ENCODE peak calls at places on chromosomes 6 and 20, in six cellular contexts. B, J, O, V, R and T are unnamed samples.

GRCh38 chr6:109236140-109237081 is 141.1 kb downstream of the CEP57L1 start:
- DNase-seq in B (no peak), R (no peak), V (no peak), O (no peak), J (no peak), T (no peak)

GRCh38 chr6:111536888-111537287 is 53.9 kb upstream of the REV3L start:
- DNase-seq in V (no peak), B (no peak), R (no peak), O (no peak), J (peak), T (no peak)

GRCh38 chr6:27495386-27496135 is 22.7 kb upstream of the ZNF184 start:
- DNase-seq in B (peak), R (peak), J (no peak), V (peak), O (peak), T (no peak)

GRCh38 chr20:24981282-24981681 is 11.3 kb downstream of the APMAP start:
- DNase-seq in J (no peak), O (no peak), B (no peak), R (no peak), V (no peak), T (no peak)

GRCh38 chr20:42179768-42180167 is 561.6 kb upstream of the CHD6 start:
- DNase-seq in O (no peak), R (no peak), B (peak), V (no peak), J (peak), T (no peak)

GRCh38 chr6:140537834-140538680 is 1163.6 kb upstream of the CITED2 start:
- DNase-seq in B (peak), J (no peak), R (peak), O (peak), V (peak), T (peak)

GRCh38 chr6:71181565-71181964 is 107.0 kb upstream of the OGFRL1 start:
- DNase-seq in R (peak), V (peak), O (peak), B (peak), J (no peak), T (peak)

GRCh38 chr6:43669050-43669921 is 18.3 kb downstream of the MRPS18A start:
- DNase-seq in R (peak), J (no peak), B (no peak), V (peak), O (no peak), T (no peak)

GRCh38 chr20:38692436-38693411 is 31.6 kb upstream of the SLC32A1 start:
- DNase-seq in R (peak), V (peak), O (no peak), B (peak), J (peak), T (peak)

DNA sequence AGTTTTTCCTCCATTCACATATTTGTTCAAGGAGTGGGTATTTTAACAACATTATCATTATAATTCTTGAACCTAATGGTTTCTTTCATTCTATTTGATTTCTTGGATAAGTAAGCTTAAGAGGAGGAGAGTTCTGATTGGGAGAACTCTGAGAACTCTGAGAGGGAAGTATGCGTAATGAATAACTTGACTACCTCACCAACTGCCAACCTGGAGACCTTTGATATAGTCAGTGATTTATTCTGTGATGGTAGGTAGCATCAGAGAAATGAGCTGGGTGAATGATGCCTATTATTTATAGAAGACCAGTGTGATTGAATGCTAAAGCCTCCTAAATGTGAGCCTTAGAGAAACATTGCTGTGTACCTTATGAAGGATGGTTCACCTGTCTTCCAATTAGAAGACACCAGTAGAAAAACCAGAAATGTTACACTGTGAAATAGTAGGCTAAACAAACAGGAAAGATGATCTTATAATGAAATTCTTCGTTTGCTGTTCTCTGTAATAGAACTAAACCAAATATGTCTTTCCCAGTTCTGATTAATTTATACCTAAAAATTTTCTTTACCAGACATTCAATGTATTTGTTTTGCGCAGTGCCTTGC is 114.9 kb downstream of the RTN4IP1 start:
- DNase-seq in J (no peak), V (no peak), B (no peak), O (no peak), R (no peak), T (no peak)
- H3K4me3 ChIP-seq in J (no peak), V (peak), B (no peak), O (peak), R (peak), T (no peak)

DNA sequence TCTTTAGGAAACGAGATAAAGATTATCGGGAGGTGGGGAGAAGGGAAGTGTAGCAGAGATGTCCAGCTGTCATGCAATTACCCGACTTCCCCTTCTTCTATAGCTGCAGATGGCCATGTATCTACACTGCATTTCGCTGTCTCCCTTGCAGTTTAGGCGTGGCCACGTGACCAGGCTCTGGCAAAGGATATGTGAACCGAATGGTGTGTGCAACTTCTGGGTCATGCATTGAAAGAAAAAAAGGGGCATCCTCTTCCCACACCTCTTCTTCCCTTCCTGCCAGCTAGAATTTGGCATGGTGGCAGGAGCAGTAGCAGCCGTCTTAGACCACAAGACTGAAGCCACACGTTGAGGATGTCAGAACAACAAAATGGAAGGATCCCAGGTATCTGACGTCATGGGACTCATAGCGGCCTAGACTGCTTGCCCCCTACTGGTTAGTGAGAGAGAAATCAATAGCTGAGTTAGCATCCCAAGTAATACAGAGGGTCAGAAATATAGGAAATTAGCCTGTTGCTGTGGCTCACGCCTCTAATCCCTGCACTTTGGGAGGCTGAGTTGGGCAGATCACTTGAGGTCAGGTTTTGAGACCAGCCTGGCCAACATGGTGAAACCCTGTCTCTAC is 32.8 kb downstream of the TCF15 start:
- DNase-seq in R (peak), B (no peak), J (no peak), V (peak), O (no peak), T (no peak)
- TF ChIP-seq CTCF in R (peak), B (peak), J (no peak), V (peak), O (peak), T (peak)

DNA sequence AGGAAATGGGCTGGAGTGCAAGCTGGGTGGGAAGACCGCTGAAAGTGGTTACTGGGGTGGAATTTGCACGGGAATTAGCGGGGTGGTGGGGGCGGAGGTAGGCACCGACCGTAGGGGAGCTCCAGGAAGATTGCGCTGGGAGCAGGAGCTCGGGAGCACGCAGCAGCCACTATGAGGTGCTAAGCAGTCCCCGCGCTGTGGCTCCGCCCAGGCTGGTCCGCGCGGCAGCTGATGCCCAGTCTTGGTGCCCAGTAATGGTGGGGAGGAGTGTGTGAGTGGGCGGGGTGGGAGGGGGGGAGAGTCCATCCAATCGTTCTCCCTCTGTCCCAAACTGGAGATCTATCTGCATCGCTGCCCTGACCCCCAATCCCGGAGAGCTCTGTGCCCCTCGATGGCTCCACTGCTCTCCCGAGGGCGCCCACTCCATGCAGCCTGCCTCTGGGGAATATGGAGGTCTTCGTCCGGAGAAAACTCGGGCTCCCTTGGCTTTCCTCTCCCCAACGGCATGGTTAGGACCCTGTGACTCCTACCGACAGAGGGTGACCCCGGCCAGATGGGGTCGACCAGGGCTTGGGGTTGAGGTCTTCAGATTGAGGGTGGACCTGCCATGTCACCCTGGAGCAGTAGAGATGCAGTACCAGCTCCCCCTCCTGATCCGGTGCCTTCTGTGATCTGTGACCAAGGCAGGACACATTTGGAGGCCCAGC is 5.3 kb downstream of the TP53TG5 start:
- DNase-seq in O (no peak), R (no peak), J (no peak), V (no peak), B (no peak), T (no peak)
- H3K4me3 ChIP-seq in O (no peak), R (no peak), J (no peak), V (peak), B (peak), T (peak)

GRCh38 chr6:78864957-78865356 is 2.4 kb upstream of the IRAK1BP1 start:
- DNase-seq in B (no peak), R (no peak), V (no peak), O (no peak), J (peak), T (no peak)

GRCh38 chr6:78867020-78867369 is 356 bp upstream of the IRAK1BP1 start:
- DNase-seq in O (no peak), B (no peak), R (no peak), V (no peak), J (peak), T (no peak)

GRCh38 chr6:78863576-78863975 is 3.8 kb upstream of the IRAK1BP1 start:
- DNase-seq in J (no peak), R (no peak), V (no peak), O (no peak), B (no peak), T (no peak)

GRCh38 chr6:78867370-78868040 is at the start of gene IRAK1BP1:
- DNase-seq in O (peak), V (peak), J (peak), B (peak), R (peak), T (peak)

DNA sequence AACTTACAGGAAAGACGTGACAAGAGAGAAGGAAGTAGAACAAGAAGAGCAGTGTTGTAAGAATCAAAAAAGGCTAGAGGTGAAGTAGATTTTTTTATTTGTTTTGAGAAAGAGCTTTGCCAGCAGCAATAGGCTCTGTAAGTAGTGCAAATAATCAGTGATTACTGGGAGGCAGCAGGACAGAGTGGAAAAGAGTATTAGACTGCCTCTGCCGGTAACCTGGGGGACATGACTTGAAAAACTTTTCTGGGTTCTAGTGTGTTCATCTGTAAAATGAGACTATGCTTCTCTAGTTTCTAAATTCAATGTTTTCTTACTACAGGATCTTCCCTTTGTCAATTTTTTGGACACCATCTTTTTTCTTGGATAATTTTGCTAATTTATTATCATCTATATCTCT is 5.8 kb upstream of the IRAK1BP1 start:
- DNase-seq in J (no peak), O (no peak), B (no peak), R (no peak), V (no peak), T (no peak)
- TF ChIP-seq CTCF in J (peak), O (no peak), B (peak), R (no peak), V (peak), T (no peak)

GRCh38 chr6:150212745-150213144 is 69.9 kb downstream of the PPP1R14C start:
- DNase-seq in J (no peak), R (no peak), B (no peak), V (no peak), O (no peak), T (no peak)

GRCh38 chr6:150207931-150208570 is 65.2 kb downstream of the PPP1R14C start:
- DNase-seq in O (no peak), V (no peak), R (no peak), B (no peak), J (no peak), T (no peak)

GRCh38 chr6:150211700-150212615 is 69.1 kb downstream of the PPP1R14C start:
- DNase-seq in B (no peak), O (no peak), J (no peak), R (no peak), V (no peak), T (no peak)

GRCh38 chr6:150208606-150209352 is 65.9 kb downstream of the PPP1R14C start:
- DNase-seq in R (no peak), J (no peak), V (no peak), O (no peak), B (no peak), T (peak)

GRCh38 chr6:150209415-150209814 is 66.6 kb downstream of the PPP1R14C start:
- DNase-seq in R (no peak), V (no peak), O (no peak), B (no peak), J (no peak), T (no peak)
- H3K4me3 ChIP-seq in R (no peak), V (no peak), O (no peak), B (no peak), J (no peak), T (no peak)

DNA sequence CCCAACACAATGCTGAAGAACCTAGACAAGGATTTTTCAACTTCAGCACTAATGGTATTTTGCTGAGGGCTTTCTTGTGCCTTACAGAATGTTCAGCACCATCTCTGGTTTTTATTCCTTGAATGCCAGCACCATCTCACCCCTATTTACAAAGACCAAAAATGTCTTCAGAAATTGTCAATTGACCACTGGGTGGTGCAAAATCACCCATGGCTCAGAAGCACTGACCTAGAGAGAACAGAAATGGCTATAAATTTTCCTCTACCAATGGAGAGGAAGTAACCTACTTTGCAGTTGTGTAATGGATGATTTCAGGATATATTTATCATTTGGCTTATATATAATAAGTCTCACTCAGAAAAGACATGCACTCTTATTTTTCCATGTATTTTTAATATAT is 431.0 kb upstream of the IRAK1BP1 start:
- DNase-seq in J (no peak), B (peak), O (peak), R (peak), V (peak), T (peak)
- TF ChIP-seq CTCF in J (peak), B (peak), O (peak), R (peak), V (peak), T (peak)

DNA sequence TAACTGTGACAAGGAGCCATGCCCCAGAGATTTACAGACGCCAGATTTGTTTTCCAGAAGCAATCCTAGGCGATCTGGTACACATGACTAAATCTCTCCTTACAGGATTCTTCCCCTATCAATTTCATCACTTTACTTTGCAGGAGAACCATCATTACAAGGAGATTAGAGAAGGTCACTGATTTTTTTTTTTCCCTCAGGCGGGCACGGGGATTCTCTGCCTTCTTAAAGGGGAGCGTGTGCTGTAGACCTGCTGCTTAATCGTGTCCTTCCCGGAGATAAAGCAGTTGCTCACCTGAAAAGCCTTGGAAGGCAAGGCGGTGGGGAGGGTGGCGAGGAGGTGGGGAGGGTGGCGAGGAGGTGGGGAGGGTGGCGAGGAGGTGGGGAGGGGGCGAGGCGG is 14.4 kb upstream of the MRAP2 start:
- DNase-seq in V (no peak), B (no peak), J (no peak), R (no peak), O (no peak), T (no peak)
- H3K4me3 ChIP-seq in V (no peak), B (no peak), J (no peak), R (no peak), O (no peak), T (no peak)

DNA sequence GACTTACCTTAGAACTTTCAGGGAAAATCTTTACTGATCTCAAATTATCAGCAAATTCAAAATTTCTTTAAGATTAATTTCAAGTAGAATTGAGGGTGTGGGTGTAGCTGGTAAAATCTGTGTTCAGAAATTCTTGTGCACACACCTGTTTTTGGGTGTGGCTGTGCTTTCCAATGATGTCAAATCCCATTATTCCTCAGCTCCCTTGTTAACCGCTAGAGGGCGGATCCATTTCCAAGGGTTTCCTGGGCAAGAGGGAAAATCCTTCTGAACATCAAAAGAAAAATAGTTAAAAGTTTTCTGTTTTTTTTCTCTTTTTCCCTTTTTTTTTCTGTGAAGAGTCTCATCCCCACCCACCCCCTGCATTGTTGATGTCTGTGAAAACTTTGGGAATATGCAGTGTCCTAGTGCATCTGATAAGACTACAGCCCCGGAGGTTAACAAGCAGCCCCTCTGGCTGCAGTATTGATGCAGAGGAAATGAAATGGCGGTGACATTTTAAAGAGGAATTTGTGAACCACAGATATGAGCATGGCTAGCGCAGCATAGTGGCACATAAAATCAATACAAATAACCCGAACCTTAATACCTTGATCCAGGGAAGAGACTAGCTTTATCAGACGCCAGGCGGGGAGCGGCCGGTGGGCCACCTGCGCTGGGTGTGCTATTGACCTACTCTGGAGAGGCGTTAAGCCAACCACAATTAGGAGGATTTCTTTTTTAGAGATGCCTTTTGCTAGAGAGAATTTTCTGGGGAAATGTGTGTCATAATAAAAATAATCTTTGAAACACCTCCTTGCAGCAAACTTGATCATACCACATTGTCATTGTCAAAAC is 130.9 kb downstream of the FOXA2 start:
- DNase-seq in V (no peak), O (no peak), J (no peak), B (no peak), R (peak), T (no peak)
- TF ChIP-seq CTCF in V (peak), O (peak), J (peak), B (peak), R (peak), T (peak)

GRCh38 chr6:129679250-129679649 is 30.7 kb downstream of the ARHGAP18 start:
- DNase-seq in B (no peak), R (peak), V (peak), J (no peak), O (peak), T (no peak)

GRCh38 chr6:129677634-129678325 is 32.2 kb downstream of the ARHGAP18 start:
- DNase-seq in B (no peak), J (no peak), V (no peak), R (no peak), O (no peak), T (no peak)

GRCh38 chr6:129679758-129680157 is 30.2 kb downstream of the ARHGAP18 start:
- DNase-seq in B (no peak), R (peak), V (no peak), J (no peak), O (no peak), T (no peak)

GRCh38 chr6:129680633-129681032 is 29.3 kb downstream of the ARHGAP18 start:
- DNase-seq in O (no peak), B (no peak), J (no peak), V (no peak), R (peak), T (no peak)

GRCh38 chr6:129678463-129678862 is 31.5 kb downstream of the ARHGAP18 start:
- DNase-seq in V (no peak), B (no peak), J (no peak), O (no peak), R (no peak), T (no peak)
- H3K4me3 ChIP-seq in V (no peak), B (no peak), J (no peak), O (no peak), R (no peak), T (no peak)